ENCODE peak calls at places on chromosomes 7 and 10, in eight cellular contexts. N is sigmoid colon; T is brain microvascular endothelial cell; H is heart left ventricle; R is transverse colon; O is cardiac muscle cell; P is HepG2; L is CD4-positive, alpha-beta memory T cell. U is an unnamed sample. For H3K36me3, the result is how much of the 10 kb centered on the place peaks cover.

GRCh38 chr10:119575998-119576397 is 20.8 kb downstream of the TIAL1 start:
- DNase-seq in N (no peak), T (no peak), H (no peak), R (no peak), O (no peak), P (no peak), L (peak), U (no peak)

GRCh38 chr7:136000288-136000913 is 23.2 kb upstream of the MTPN start:
- DNase-seq in N (no peak), T (peak), H (no peak), R (no peak), O (peak), P (peak), L (no peak), U (no peak)

GRCh38 chr10:84908491-84908890 is 580.1 kb downstream of the CCSER2 start:
- DNase-seq in N (no peak), T (no peak), H (no peak), R (no peak), O (no peak), P (no peak), L (no peak), U (no peak)

GRCh38 chr10:59384761-59385160 is 22.4 kb upstream of the FAM13C start:
- DNase-seq in N (no peak), T (peak), H (no peak), R (no peak), O (no peak), P (no peak), L (no peak), U (no peak)

GRCh38 chr10:121788115-121788514 is 139.7 kb downstream of the ATE1 start:
- DNase-seq in N (no peak), T (no peak), H (no peak), R (no peak), O (no peak), P (no peak), L (no peak), U (no peak)

GRCh38 chr10:104353325-104354048 is at the start of gene CFAP58:
- DNase-seq in N (peak), T (peak), H (peak), R (peak), O (peak), P (peak), L (peak), U (peak)

GRCh38 chr10:30784521-30784895 is 155.0 kb upstream of the LYZL2 start:
- DNase-seq in N (peak), T (no peak), H (no peak), R (no peak), O (peak), P (no peak), L (no peak), U (no peak)

GRCh38 chr7:44639701-44640321 is 33.4 kb downstream of the OGDH start:
- DNase-seq in N (no peak), T (peak), H (no peak), R (no peak), O (peak), P (peak), L (no peak), U (peak)

GRCh38 chr10:80442879-80443278 is 11.2 kb upstream of the TSPAN14 start:
- DNase-seq in N (no peak), T (no peak), H (no peak), R (no peak), O (no peak), P (no peak), L (no peak), U (no peak)

DNA sequence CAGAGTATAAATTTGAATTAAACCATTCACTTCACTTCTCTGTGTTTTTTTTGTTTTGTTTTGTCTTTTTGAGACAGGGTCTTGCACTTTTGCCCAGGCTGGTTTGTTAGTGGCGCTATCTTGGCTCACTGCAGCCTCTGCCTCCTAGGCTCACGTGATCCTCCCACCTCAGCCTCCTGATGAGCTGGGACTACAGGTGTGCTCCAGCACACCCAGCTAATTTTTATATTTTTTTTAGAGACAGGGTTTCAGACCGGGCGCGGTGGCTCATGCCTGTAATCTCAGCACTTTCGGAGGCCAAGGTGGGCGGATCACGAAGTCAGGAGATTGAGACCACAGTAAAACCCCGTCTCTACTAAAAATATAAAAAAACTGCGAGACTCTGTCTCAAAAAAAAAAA is 36.9 kb upstream of the STOX1 start:
- DNase-seq in N (no peak), T (no peak), H (no peak), R (no peak), O (no peak), P (no peak), L (no peak), U (no peak)
- H3K36me3 ChIP-seq in N (half or more), T (half or more), H (half or more), R (half or more), O (half or more), P (half or more), L (half or more), U (half or more)

GRCh38 chr10:61452229-61452651 is 941 bp downstream of the TMEM26 start:
- DNase-seq in N (no peak), T (no peak), H (no peak), R (no peak), O (no peak), P (no peak), L (no peak), U (no peak)
- H3K4me3 ChIP-seq in N (peak), T (peak), H (peak), R (peak), O (peak), P (no peak), L (no peak), U (no peak)

GRCh38 chr7:128855559-128855958 is 7.1 kb upstream of the ATP6V1F start:
- DNase-seq in N (no peak), T (no peak), H (no peak), R (no peak), O (no peak), P (no peak), L (no peak), U (no peak)

GRCh38 chr7:128853691-128854298 is 8.9 kb upstream of the ATP6V1F start:
- DNase-seq in N (no peak), T (no peak), H (no peak), R (no peak), O (no peak), P (no peak), L (no peak), U (no peak)

GRCh38 chr7:128849804-128850490 is 12.7 kb upstream of the ATP6V1F start:
- DNase-seq in N (no peak), T (no peak), H (no peak), R (no peak), O (no peak), P (no peak), L (no peak), U (no peak)

GRCh38 chr7:128854396-128854795 is 8.3 kb upstream of the ATP6V1F start:
- DNase-seq in N (no peak), T (no peak), H (no peak), R (no peak), O (no peak), P (no peak), L (no peak), U (no peak)

GRCh38 chr7:128852537-128853254 is 10.0 kb upstream of the ATP6V1F start:
- DNase-seq in N (no peak), T (no peak), H (no peak), R (no peak), O (no peak), P (no peak), L (no peak), U (no peak)
- H3K36me3 ChIP-seq in N (half or more), T (half or more), H (half or more), R (under half), O (half or more), P (under half), L (under half), U (half or more)

GRCh38 chr7:128029405-128029995 is 1.7 kb downstream of the LRRC4 start:
- DNase-seq in N (no peak), T (no peak), H (no peak), R (no peak), O (no peak), P (no peak), L (no peak), U (no peak)
- H3K4me3 ChIP-seq in N (no peak), T (no peak), H (no peak), R (no peak), O (no peak), P (no peak), L (no peak), U (no peak)

DNA sequence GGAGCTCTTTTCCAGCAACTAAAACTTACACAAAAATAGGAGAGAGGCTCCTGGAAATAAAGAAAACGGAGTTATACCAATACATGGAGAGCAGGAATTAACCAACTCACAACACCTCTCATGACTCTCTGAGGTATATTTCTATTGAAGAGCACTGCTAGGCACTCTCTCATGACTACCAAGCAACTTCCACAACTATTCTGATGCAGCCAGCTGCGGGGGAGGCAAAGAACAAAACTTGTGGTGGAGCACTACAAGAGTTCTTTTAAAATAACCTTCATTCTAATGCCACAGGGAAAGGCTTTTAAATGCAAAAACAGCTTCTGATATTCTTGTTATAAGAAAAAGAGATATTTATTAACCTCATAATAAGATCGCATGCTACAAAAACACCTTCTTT is 140.7 kb downstream of the SLC25A13 start:
- DNase-seq in N (no peak), T (no peak), H (no peak), R (no peak), O (peak), P (no peak), L (no peak), U (peak)
- H3K36me3 ChIP-seq in N (under half), T (under half), H (under half), R (under half), O (under half), P (half or more), L (under half), U (under half)

GRCh38 chr10:6204063-6204340 is 1.3 kb downstream of the PFKFB3 start:
- DNase-seq in N (no peak), T (no peak), H (peak), R (peak), O (no peak), P (no peak), L (peak), U (no peak)

GRCh38 chr10:6201511-6201975 is 1.2 kb upstream of the PFKFB3 start:
- DNase-seq in N (peak), T (no peak), H (peak), R (peak), O (peak), P (peak), L (peak), U (peak)

GRCh38 chr10:6203331-6204062 is 765 bp downstream of the PFKFB3 start:
- DNase-seq in N (peak), T (no peak), H (peak), R (peak), O (peak), P (no peak), L (peak), U (peak)

GRCh38 chr10:6202098-6202683 is 541 bp upstream of the PFKFB3 start:
- DNase-seq in N (no peak), T (no peak), H (no peak), R (no peak), O (no peak), P (no peak), L (no peak), U (no peak)

DNA sequence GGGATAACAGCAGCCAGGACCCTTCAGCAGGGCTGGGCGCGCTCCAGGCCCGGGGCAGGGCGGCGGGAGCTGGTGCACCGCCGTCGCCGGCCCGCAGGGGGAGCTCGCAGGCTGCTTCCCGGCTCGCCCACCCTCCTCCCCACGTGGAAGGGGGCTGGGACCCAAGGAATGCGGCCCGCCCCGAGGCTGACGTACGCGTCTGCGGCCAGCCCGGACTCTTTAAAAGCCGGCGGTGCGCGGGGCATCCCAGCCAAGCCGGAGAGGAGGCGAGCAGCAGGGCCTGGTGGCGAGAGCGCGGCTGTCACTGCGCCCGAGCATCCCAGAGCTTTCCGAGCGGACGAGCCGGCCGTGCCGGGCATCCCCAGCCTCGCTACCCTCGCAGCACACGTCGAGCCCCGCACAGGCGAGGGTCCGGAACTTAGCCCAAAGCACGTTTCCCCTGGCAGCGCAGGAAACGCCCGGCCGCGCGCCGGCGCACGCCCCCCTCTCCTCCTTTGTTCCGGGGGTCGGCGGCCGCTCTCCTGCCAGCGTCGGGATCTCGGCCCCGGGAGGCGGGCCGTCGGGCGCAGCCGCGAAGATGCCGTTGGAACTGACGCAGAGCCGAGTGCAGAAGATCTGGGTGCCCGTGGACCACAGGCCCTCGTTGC is at the start of gene PFKFB3:
- DNase-seq in N (peak), T (peak), H (peak), R (peak), O (peak), P (peak), L (peak), U (peak)
- H3K4me3 ChIP-seq in N (peak), T (peak), H (peak), R (peak), O (peak), P (peak), L (peak), U (peak)